ENCODE peak calls at places on chromosomes 2 and 18, in eight cellular contexts. J is CD8-positive, alpha-beta memory T cell; D is T-helper 9 cell; L is naive thymus-derived CD8-positive, alpha-beta T cell; H is amniotic stem cell; F is amygdala; S is retinal pigment epithelial cell; W is stimulated activated CD4-positive, alpha-beta T cell treated with anti-CD3 and anti-CD28 coated beads, Interleukin-2, amount 100 ng/mL, for 48 hours. V is an unnamed sample.

GRCh38 chr2:104321141-104321799 is 532.6 kb upstream of the POU3F3 start:
- DNase-seq in J (no peak), D (no peak), L (no peak), H (no peak), F (peak; percentile 7), S (no peak), W (no peak), V (no peak)

GRCh38 chr2:36356990-36357505 is 1.5 kb downstream of the CRIM1 start:
- DNase-seq in J (no peak), D (no peak), L (peak; percentile 7), H (no peak), F (no peak), S (no peak), W (no peak), V (no peak)

GRCh38 chr18:33115917-33116316 is 324.6 kb downstream of the CCDC178 start:
- DNase-seq in J (no peak), D (no peak), L (no peak), H (no peak), F (no peak), S (no peak), W (no peak), V (no peak)

GRCh38 chr18:63233334-63233733 is 86.2 kb downstream of the BCL2 start:
- DNase-seq in J (no peak), D (no peak), L (no peak), H (no peak), F (no peak), S (no peak), W (peak; percentile 25), V (no peak)

GRCh38 chr2:241680827-241681599 is 5.6 kb downstream of the DTYMK start:
- DNase-seq in J (no peak), D (no peak), L (no peak), H (peak; percentile 79), F (no peak), S (no peak), W (no peak), V (no peak)

GRCh38 chr2:188577231-188577630 is 285.6 kb downstream of the GULP1 start:
- DNase-seq in J (no peak), D (no peak), L (no peak), H (no peak), F (no peak), S (no peak), W (no peak), V (no peak)

GRCh38 chr2:179562330-179562885 is 297.8 kb upstream of the SESTD1 start:
- DNase-seq in J (no peak), D (no peak), L (no peak), H (no peak), F (no peak), S (no peak), W (no peak), V (no peak)

GRCh38 chr18:12744103-12744502 is 41.3 kb downstream of the PSMG2 start:
- DNase-seq in J (no peak), D (no peak), L (peak; percentile 32), H (peak; percentile 55), F (no peak), S (no peak), W (no peak), V (peak; percentile 43)

GRCh38 chr2:238646281-238646680 is 201.6 kb upstream of the TWIST2 start:
- DNase-seq in J (no peak), D (no peak), L (no peak), H (no peak), F (no peak), S (no peak), W (no peak), V (no peak)

GRCh38 chr18:22964116-22964515 is 31.0 kb downstream of the RBBP8 start:
- DNase-seq in J (no peak), D (no peak), L (no peak), H (no peak), F (no peak), S (no peak), W (no peak), V (no peak)

GRCh38 chr18:75290737-75291358 is 80.3 kb downstream of the TSHZ1 start:
- DNase-seq in J (no peak), D (no peak), L (no peak), H (no peak), F (no peak), S (no peak), W (no peak), V (no peak)

GRCh38 chr18:58235001-58235436 is 191.0 kb downstream of the NEDD4L start:
- DNase-seq in J (no peak), D (no peak), L (no peak), H (no peak), F (no peak), S (no peak), W (no peak), V (no peak)

GRCh38 chr2:215429424-215429823 is 6.4 kb downstream of the FN1 start:
- DNase-seq in J (no peak), D (no peak), L (no peak), H (no peak), F (no peak), S (no peak), W (no peak), V (no peak)

GRCh38 chr2:98175811-98176210 is 88.8 kb downstream of the VWA3B start:
- DNase-seq in J (no peak), D (no peak), L (peak; percentile 7), H (no peak), F (no peak), S (no peak), W (no peak), V (no peak)

GRCh38 chr18:61870151-61870550 is 22.7 kb downstream of the RNF152 start:
- DNase-seq in J (no peak), D (no peak), L (no peak), H (peak; percentile 46), F (no peak), S (no peak), W (no peak), V (no peak)

GRCh38 chr2:240793313-240794177 is 26.5 kb downstream of the KIF1A start:
- DNase-seq in J (no peak), D (no peak), L (no peak), H (no peak), F (no peak), S (no peak), W (no peak), V (no peak)

GRCh38 chr2:112692914-112693313 is 27.9 kb upstream of the NT5DC4 start:
- DNase-seq in J (no peak), D (no peak), L (no peak), H (no peak), F (no peak), S (no peak), W (peak; percentile 38), V (no peak)

GRCh38 chr18:68944826-68945225 is 146.9 kb downstream of the CCDC102B start:
- DNase-seq in J (no peak), D (no peak), L (no peak), H (no peak), F (no peak), S (no peak), W (no peak), V (no peak)

GRCh38 chr2:120237491-120237902 is 14.3 kb upstream of the TMEM185B start:
- DNase-seq in J (no peak), D (no peak), L (no peak), H (no peak), F (no peak), S (no peak), W (no peak), V (no peak)

GRCh38 chr2:211751853-211752252 is 786.7 kb downstream of the ERBB4 start:
- DNase-seq in J (no peak), D (no peak), L (no peak), H (no peak), F (no peak), S (no peak), W (no peak), V (no peak)

GRCh38 chr2:109349555-109350430 is 220.8 kb downstream of the SH3RF3 start:
- DNase-seq in J (no peak), D (no peak), L (no peak), H (no peak), F (no peak), S (no peak), W (no peak), V (no peak)

GRCh38 chr18:8499810-8500663 is 109.2 kb upstream of the RAB12 start:
- DNase-seq in J (no peak), D (no peak), L (no peak), H (no peak), F (no peak), S (no peak), W (no peak), V (no peak)

GRCh38 chr2:29940706-29941105 is 19.3 kb upstream of the ALK start:
- DNase-seq in J (no peak), D (no peak), L (no peak), H (no peak), F (no peak), S (no peak), W (no peak), V (no peak)

GRCh38 chr2:139080244-139080643 is 300.1 kb upstream of the NXPH2 start:
- DNase-seq in J (no peak), D (no peak), L (no peak), H (no peak), F (no peak), S (no peak), W (no peak), V (no peak)

V was measured in CD4-positive, alpha-beta memory T cell.